ENCODE peak calls at places on chromosomes 5 and 9, in seven cellular contexts. S is HFFc6, J is GM06990, P is heart right ventricle, M is foreskin fibroblast, L is fibroblast of the aortic adventitia, N is GM23338. I is an unnamed sample.

GRCh38 chr5:180059326-180059725 is 12.2 kb downstream of the RNF130 start:
- DNase-seq in J (no peak), S (no peak), M (no peak), N (no peak), P (no peak), L (no peak), I (no peak)

GRCh38 chr9:129275626-129276247 is 97.7 kb upstream of the IER5L start:
- DNase-seq in N (peak), M (no peak), L (no peak), S (peak), P (peak), J (no peak), I (no peak)

GRCh38 chr5:113204525-113205161 is 228.0 kb downstream of the DCP2 start:
- DNase-seq in J (no peak), M (peak), L (peak), N (no peak), P (peak), S (no peak), I (no peak)

GRCh38 chr9:4508246-4508906 is 18.1 kb downstream of the SLC1A1 start:
- DNase-seq in N (no peak), P (no peak), L (peak), M (peak), J (no peak), S (peak), I (no peak)

GRCh38 chr5:95738069-95738468 is 6.9 kb downstream of the RHOBTB3 start:
- DNase-seq in P (no peak), M (no peak), J (no peak), S (no peak), N (no peak), L (no peak), I (no peak)

GRCh38 chr9:121026260-121026691 is 23.8 kb downstream of the C5 start:
- DNase-seq in J (no peak), L (no peak), N (no peak), M (no peak), P (no peak), S (no peak), I (no peak)

GRCh38 chr5:173191015-173191414 is 44.0 kb downstream of the NKX2-5 start:
- DNase-seq in J (no peak), N (no peak), P (no peak), L (no peak), S (no peak), M (no peak), I (no peak)

GRCh38 chr5:10307206-10308148 is at the start of gene CMBL:
- DNase-seq in L (peak), S (peak), J (peak), M (no peak), N (peak), P (peak), I (peak)

GRCh38 chr5:1359031-1359645 is 14.2 kb upstream of the CLPTM1L start:
- DNase-seq in M (no peak), P (no peak), N (no peak), J (no peak), S (no peak), L (no peak), I (no peak)

GRCh38 chr9:110048976-110049698 is 158.8 kb downstream of the C9orf152 start:
- DNase-seq in L (peak), S (no peak), N (peak), J (peak), P (no peak), M (no peak), I (peak)

GRCh38 chr5:132221781-132222648 is 5.6 kb downstream of the P4HA2 start:
- DNase-seq in N (no peak), S (peak), L (peak), M (peak), J (no peak), P (peak), I (no peak)

GRCh38 chr5:30355675-30356074 is 837.8 kb upstream of the CDH6 start:
- DNase-seq in J (no peak), M (no peak), L (no peak), S (no peak), P (no peak), N (no peak), I (no peak)

GRCh38 chr5:132388244-132389050 is 18.9 kb downstream of the SLC22A5 start:
- DNase-seq in S (peak), N (no peak), M (peak), L (peak), P (peak), J (no peak), I (no peak)

GRCh38 chr5:65121880-65122436 is 353.2 kb downstream of the CWC27 start:
- DNase-seq in M (peak), S (peak), L (peak), P (no peak), N (no peak), J (no peak), I (no peak)

GRCh38 chr5:34923694-34924461 is 5.5 kb upstream of the DNAJC21 start:
- DNase-seq in P (no peak), N (no peak), M (peak), J (no peak), S (peak), L (peak), I (peak)

GRCh38 chr9:121230231-121230630 is 28.6 kb upstream of the RAB14 start:
- DNase-seq in P (no peak), N (no peak), S (no peak), M (peak), L (no peak), J (no peak), I (no peak)

GRCh38 chr9:29968831-29969230 is 2395.6 kb upstream of the C9orf72 start:
- DNase-seq in L (no peak), N (no peak), J (no peak), M (no peak), S (no peak), P (no peak), I (no peak)

GRCh38 chr9:23651051-23651450 is 175.0 kb downstream of the ELAVL2 start:
- DNase-seq in S (no peak), J (no peak), P (no peak), N (no peak), M (no peak), L (no peak), I (no peak)

GRCh38 chr5:57577432-57578175 is 95.0 kb upstream of the ACTBL2 start:
- DNase-seq in N (no peak), P (no peak), M (no peak), L (no peak), S (no peak), J (no peak), I (no peak)

GRCh38 chr9:111632051-111632450 is 917 bp downstream of the DNAJC25 start:
- DNase-seq in L (no peak), J (no peak), M (no peak), S (no peak), P (no peak), N (no peak), I (no peak)

GRCh38 chr5:127985811-127986325 is 97.7 kb upstream of the SLC12A2 start:
- DNase-seq in J (no peak), L (no peak), N (no peak), M (no peak), P (no peak), S (no peak), I (no peak)

GRCh38 chr9:137370865-137371520 is 52.0 kb downstream of the EXD3 start:
- DNase-seq in N (peak), L (no peak), S (no peak), J (no peak), P (no peak), M (no peak), I (no peak)

GRCh38 chr9:97638666-97639065 is 5.0 kb downstream of the NCBP1 start:
- DNase-seq in S (no peak), J (no peak), M (no peak), P (no peak), N (peak), L (no peak), I (no peak)
- TF ChIP-seq CTCF in S (peak), J (peak), M (no peak), P (no peak), N (peak), L (peak), I (no peak)

GRCh38 chr5:146034605-146035004 is 70.8 kb downstream of the PLAC8L1 start:
- DNase-seq in S (no peak), J (no peak), M (no peak), L (no peak), N (no peak), P (no peak), I (no peak)

GRCh38 chr5:146039420-146039819 is 66.0 kb downstream of the PLAC8L1 start:
- DNase-seq in S (no peak), P (no peak), M (no peak), L (no peak), N (no peak), J (no peak), I (no peak)

GRCh38 chr5:146032911-146033310 is 72.5 kb downstream of the PLAC8L1 start:
- DNase-seq in M (no peak), J (no peak), L (peak), S (no peak), N (no peak), P (no peak), I (no peak)

DNA sequence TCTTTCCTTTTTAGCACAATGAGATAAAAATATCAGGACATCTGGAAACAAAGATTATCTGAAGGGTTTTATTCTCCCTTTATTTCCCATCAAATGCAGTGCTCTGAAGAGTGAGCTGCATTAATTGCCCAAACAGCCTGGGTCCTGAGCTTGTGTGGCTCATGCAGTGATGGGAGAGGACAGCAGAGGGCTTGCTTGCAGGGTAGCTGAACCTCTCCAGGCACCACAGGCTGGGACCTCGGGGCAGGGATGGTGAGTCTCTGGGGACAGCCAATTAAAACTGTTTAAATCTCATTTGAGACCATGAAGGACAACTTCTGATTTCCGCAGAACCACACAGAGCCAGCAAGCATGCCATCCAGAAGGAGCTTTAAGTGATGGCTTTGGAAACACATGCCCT is 71.2 kb downstream of the PLAC8L1 start:
- DNase-seq in L (no peak), M (no peak), J (no peak), P (no peak), S (no peak), N (peak), I (no peak)
- TF ChIP-seq CTCF in L (no peak), M (no peak), J (no peak), P (no peak), S (peak), N (peak), I (no peak)

GRCh38 chr5:88827997-88828396 is 55.0 kb downstream of the MEF2C start:
- DNase-seq in J (no peak), S (no peak), L (no peak), N (no peak), P (no peak), M (no peak), I (no peak)

GRCh38 chr5:88829773-88830172 is 53.2 kb downstream of the MEF2C start:
- DNase-seq in M (no peak), J (no peak), L (peak), P (no peak), S (no peak), N (no peak), I (no peak)

GRCh38 chr5:88830567-88830966 is 52.4 kb downstream of the MEF2C start:
- DNase-seq in P (no peak), J (no peak), M (no peak), S (no peak), L (peak), N (no peak), I (no peak)

GRCh38 chr5:88826959-88827585 is 55.9 kb downstream of the MEF2C start:
- DNase-seq in J (peak), N (peak), L (peak), M (peak), P (peak), S (peak), I (no peak)

DNA sequence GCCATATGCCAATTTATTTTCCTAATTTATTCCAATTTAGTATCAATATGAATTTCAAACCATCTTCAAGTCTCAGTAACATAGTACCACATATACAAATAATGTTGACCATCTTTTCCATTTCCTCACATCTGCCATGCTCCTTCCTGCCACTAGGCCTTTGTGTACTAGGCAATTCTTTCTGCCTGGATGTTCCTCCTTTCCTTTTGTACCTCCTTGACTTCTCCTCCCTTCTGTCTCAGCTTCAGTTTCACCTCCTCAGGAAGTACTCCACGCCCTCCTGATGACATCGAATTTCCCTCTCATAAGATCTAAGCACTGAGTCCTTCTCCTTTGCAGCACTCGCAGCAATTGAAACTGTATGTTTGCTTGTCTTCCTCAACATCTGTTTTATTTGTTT is 53.9 kb downstream of the MEF2C start:
- DNase-seq in N (peak), J (no peak), P (no peak), L (peak), S (no peak), M (no peak), I (no peak)
- TF ChIP-seq CTCF in N (peak), J (peak), P (peak), L (peak), S (peak), M (no peak), I (peak)

GRCh38 chr5:17336054-17336453 is 118.6 kb downstream of the BASP1 start:
- DNase-seq in J (no peak), L (no peak), P (no peak), N (no peak), S (no peak), M (no peak), I (no peak)
- TF ChIP-seq CTCF in J (no peak), L (no peak), P (no peak), N (no peak), S (no peak), M (no peak), I (no peak)

GRCh38 chr5:143614831-143615230 is 197.1 kb upstream of the HMHB1 start:
- DNase-seq in N (no peak), P (no peak), J (no peak), L (no peak), S (no peak), M (no peak), I (no peak)

GRCh38 chr5:143619038-143619437 is 192.9 kb upstream of the HMHB1 start:
- DNase-seq in N (no peak), P (no peak), M (no peak), S (no peak), J (no peak), L (no peak), I (no peak)

GRCh38 chr5:143613329-143613728 is 198.6 kb upstream of the HMHB1 start:
- DNase-seq in J (peak), N (no peak), L (no peak), P (no peak), S (no peak), M (peak), I (no peak)

GRCh38 chr5:143618146-143618545 is 193.8 kb upstream of the HMHB1 start:
- DNase-seq in J (no peak), L (no peak), N (no peak), S (no peak), P (no peak), M (no peak), I (no peak)
- TF ChIP-seq CTCF in J (no peak), L (no peak), N (no peak), S (no peak), P (no peak), M (no peak), I (no peak)

DNA sequence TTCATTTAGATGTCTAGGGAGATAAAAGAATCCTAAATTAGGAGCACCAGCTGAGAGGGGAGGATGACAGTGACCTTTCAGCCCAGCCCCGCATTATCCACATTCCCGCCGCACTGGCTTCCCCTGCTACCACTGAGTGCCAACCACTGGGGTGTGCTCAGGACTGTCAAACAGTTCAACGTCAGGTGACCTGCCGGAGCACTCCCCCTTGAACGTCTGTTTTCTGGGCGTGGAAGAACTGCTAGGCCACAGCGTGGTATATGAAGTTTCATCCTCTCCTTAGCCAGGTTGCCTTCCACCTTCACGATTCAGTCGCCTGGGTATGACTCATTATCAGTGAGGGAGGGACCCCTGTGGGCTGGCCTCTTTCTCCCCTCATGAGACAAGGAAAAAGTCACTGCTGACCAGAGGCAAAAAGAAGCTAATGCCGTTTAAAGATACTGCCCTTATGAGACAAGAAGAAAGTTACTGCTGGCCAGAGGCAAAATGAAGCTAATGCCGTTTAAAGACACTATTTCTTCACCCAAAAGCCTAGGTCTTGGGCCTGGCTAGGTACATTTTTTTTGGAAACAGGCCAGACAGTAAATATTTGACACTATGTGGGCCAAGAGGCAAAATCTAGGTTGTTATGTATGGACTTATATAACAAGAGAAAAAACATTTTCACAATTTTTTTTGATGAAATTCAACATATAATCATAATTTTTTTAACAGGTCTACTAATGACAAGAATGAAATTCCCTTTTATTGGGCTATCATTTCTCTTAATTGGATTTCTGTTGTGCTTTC is 4.6 kb downstream of the NMRK1 start:
- DNase-seq in L (no peak), P (peak), S (no peak), J (no peak), N (peak), M (no peak), I (no peak)
- TF ChIP-seq CTCF in L (no peak), P (no peak), S (no peak), J (no peak), N (no peak), M (no peak), I (no peak)

I was measured in GM10248.